ENCODE peak calls at places on chromosomes 16 and 17, in four cellular contexts. V is SK-N-SH, N is BE2C, T is WERI-Rb-1. Y is an unnamed sample. For H3K27me3, the result is how much of the 10 kb centered on the place peaks cover.

GRCh38 chr17:48427598-48427997 is 2.4 kb downstream of the SKAP1 start:
- DNase-seq in V (no peak), N (no peak), T (no peak), Y (no peak)

GRCh38 chr16:27790546-27791403 is 240.8 kb downstream of the KATNIP start:
- DNase-seq in V (no peak), N (no peak), T (no peak), Y (no peak)

GRCh38 chr17:67443931-67444597 is 67.0 kb downstream of the PITPNC1 start:
- DNase-seq in V (peak), N (no peak), T (no peak), Y (no peak)

GRCh38 chr17:67035131-67036083 is 8.9 kb upstream of the CACNG1 start:
- DNase-seq in V (no peak), N (no peak), T (no peak), Y (no peak)

GRCh38 chr17:81388091-81388611 is 7.1 kb upstream of the BAHCC1 start:
- DNase-seq in V (no peak), N (no peak), T (no peak), Y (no peak)

GRCh38 chr16:64481497-64481896 is 640.4 kb downstream of the CDH11 start:
- DNase-seq in V (peak), N (peak), T (peak), Y (no peak)

GRCh38 chr16:1134776-1135458 is 18.0 kb upstream of the CACNA1H start:
- DNase-seq in V (no peak), N (no peak), T (no peak), Y (peak)

GRCh38 chr16:77584205-77584859 is 138.0 kb upstream of the NUDT7 start:
- DNase-seq in V (peak), N (peak), T (peak), Y (peak)

GRCh38 chr17:74203439-74204240 is at the start of gene RPL38:
- DNase-seq in V (peak), N (peak), T (peak), Y (peak)

GRCh38 chr17:74199306-74200092 is 4.0 kb upstream of the RPL38 start:
- DNase-seq in V (peak), N (peak), T (peak), Y (peak)

GRCh38 chr17:74200112-74200511 is 3.4 kb upstream of the RPL38 start:
- DNase-seq in V (no peak), N (no peak), T (no peak), Y (no peak)

GRCh38 chr17:74202879-74203432 is 522 bp upstream of the RPL38 start:
- DNase-seq in V (no peak), N (peak), T (no peak), Y (no peak)

GRCh38 chr17:74201250-74201649 is 2.2 kb upstream of the RPL38 start:
- DNase-seq in V (no peak), N (peak), T (no peak), Y (peak)
- TF ChIP-seq CTCF in V (no peak), N (no peak), T (no peak), Y (no peak)

GRCh38 chr16:30665155-30665829 is 7.1 kb downstream of the FBRS start:
- DNase-seq in V (no peak), N (no peak), T (no peak), Y (no peak)
- H3K27me3 ChIP-seq in V (under half), N (under half), T (under half), Y (under half)

GRCh38 chr17:83012873-83013778 is 66.3 kb upstream of the METRNL start:
- DNase-seq in V (peak), N (no peak), T (no peak), Y (no peak)
- H3K4me3 ChIP-seq in V (no peak), N (no peak), T (no peak), Y (no peak)

GRCh38 chr17:43873815-43874214 is 26.8 kb downstream of the CD300LG start:
- DNase-seq in V (no peak), N (no peak), T (no peak), Y (no peak)

GRCh38 chr17:43875476-43876147 is 28.6 kb downstream of the CD300LG start:
- DNase-seq in V (no peak), N (no peak), T (no peak), Y (no peak)

GRCh38 chr17:43874293-43874692 is 27.3 kb downstream of the CD300LG start:
- DNase-seq in V (no peak), N (no peak), T (no peak), Y (peak)

GRCh38 chr17:43871947-43872690 is 25.1 kb downstream of the CD300LG start:
- DNase-seq in V (no peak), N (no peak), T (peak), Y (no peak)

DNA sequence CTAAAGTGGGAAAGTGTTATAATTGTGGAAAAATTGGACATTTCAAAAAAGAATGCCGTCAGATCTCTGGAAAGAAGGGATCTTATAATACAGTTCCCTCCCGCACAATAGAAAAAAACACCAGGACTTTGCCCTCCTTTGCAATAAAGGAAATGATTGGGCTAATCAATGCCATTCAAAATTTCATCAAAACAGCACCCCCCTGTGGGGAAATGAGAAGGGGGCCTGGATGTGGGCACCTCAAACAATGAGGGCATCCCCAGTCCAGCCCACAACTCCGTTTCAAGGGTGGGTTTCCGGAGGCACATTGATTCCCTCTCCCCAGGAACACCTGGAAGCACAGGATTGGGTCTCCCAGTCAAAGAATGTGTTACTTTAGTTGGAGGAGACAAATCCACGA is 26.1 kb downstream of the CD300LG start:
- DNase-seq in V (no peak), N (no peak), T (no peak), Y (no peak)
- TF ChIP-seq CTCF in V (peak), N (peak), T (peak), Y (no peak)

GRCh38 chr16:62751218-62751617 is 715.0 kb upstream of the CDH8 start:
- DNase-seq in V (no peak), N (no peak), T (no peak), Y (no peak)

GRCh38 chr16:62755938-62756337 is 719.7 kb upstream of the CDH8 start:
- DNase-seq in V (no peak), N (no peak), T (no peak), Y (no peak)

DNA sequence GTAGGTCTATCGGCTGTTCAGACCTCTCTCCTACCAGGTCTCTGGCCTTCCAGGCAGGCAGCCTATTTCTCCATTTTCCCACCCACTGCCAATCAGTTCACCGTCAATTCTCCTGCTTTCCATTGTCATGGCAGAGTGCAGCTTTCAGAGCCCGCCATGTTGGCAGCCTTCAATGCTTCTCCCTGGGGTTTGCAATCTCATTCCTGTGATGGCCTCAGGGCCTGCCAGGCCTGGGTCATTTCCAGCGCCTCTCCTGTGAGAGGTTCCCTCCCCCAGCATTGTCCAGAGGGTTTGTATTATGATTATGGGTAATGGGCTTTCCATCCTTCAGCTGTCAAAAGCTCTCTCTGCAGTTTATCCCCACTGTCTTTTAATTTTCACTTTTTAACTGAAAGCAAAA is 716.6 kb upstream of the CDH8 start:
- DNase-seq in V (no peak), N (peak), T (no peak), Y (no peak)
- H3K27me3 ChIP-seq in V (under half), N (under half), T (under half), Y (under half)

GRCh38 chr17:65994679-65995078 is 197.3 kb downstream of the CEP112 start:
- DNase-seq in V (no peak), N (no peak), T (no peak), Y (no peak)
- H3K4me3 ChIP-seq in V (no peak), N (no peak), T (no peak), Y (no peak)

DNA sequence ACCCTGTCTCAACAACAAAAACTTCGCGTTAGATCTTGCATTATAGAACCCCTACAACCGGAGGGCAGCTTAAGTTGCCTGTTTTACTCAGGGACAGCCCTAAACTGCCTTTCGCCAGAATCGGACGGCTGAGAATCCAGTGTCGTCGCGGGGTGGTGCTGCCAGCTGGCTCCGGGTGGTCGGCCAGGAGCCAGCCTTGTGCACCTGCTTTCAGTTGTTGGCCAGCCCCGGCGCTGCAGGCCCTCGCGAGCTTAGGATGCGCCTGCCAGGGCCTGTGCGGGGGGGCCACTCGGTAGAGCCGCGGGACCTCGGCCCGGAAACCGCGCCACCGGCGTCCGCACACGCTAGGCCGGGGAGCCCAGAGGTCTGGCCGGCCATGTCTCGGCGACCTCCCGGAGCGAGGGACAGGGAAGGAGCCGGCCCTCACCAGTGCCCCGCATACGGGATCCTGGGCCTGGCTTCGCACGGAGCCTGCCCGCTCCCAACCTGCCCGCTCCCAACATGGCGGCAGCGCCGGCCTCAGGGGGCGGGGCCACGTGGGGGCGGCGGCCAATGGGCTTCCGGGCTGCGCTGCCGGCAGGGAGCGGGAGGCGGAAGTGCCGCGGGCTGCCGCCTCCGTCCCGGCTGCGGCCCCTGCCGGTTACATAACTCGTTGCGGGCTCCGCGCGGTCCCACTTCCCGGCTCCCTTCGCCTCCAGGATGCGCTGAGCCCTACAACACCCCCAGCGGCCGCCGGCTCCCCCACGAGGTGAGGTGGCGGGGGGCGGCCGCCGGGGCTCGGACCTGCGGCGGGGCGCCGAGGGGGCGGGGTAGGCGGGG is 14.2 kb downstream of the NAA60 start:
- DNase-seq in V (peak), N (peak), T (peak), Y (peak)
- TF ChIP-seq CTCF in V (peak), N (peak), T (peak), Y (peak)

GRCh38 chr17:79218825-79219200 is 144.2 kb downstream of the ENGASE start:
- DNase-seq in V (peak), N (no peak), T (no peak), Y (no peak)

GRCh38 chr17:79216826-79217225 is 142.2 kb downstream of the ENGASE start:
- DNase-seq in V (no peak), N (no peak), T (no peak), Y (no peak)

GRCh38 chr17:79219208-79219935 is 144.7 kb downstream of the ENGASE start:
- DNase-seq in V (peak), N (no peak), T (no peak), Y (no peak)

GRCh38 chr17:79217473-79218135 is 143.0 kb downstream of the ENGASE start:
- DNase-seq in V (no peak), N (no peak), T (peak), Y (no peak)

GRCh38 chr17:79218175-79218824 is 143.7 kb downstream of the ENGASE start:
- DNase-seq in V (no peak), N (no peak), T (no peak), Y (no peak)
- H3K27me3 ChIP-seq in V (under half), N (half or more), T (under half), Y (under half)

GRCh38 chr17:77802811-77803220 is 155.7 kb upstream of the TNRC6C start:
- DNase-seq in V (peak), N (peak), T (peak), Y (no peak)
- H3K4me3 ChIP-seq in V (no peak), N (peak), T (peak), Y (no peak)

Y was measured in body of pancreas.